ENCODE peak calls at places on chromosomes 2 and 18, in four cellular contexts. U, O, G and Y are unnamed samples.
A peak's percentile ranks its signal among the peaks of the same experiment; 100 is the strongest.

GRCh38 chr2:127594116-127594591 is 51.8 kb upstream of the GPR17 start:
- DNase-seq in O (no peak), U (no peak), G (no peak), Y (no peak)

GRCh38 chr2:182049330-182049729 is 63.7 kb downstream of the PPP1R1C start:
- DNase-seq in O (no peak), G (no peak), U (no peak), Y (no peak)

GRCh38 chr2:9630001-9630749 is 622 bp downstream of the YWHAQ start:
- DNase-seq in O (peak; percentile 79), U (no peak), G (peak; percentile 91), Y (peak; percentile 82)

GRCh38 chr2:234512884-234513669 is 16.2 kb upstream of the ARL4C start:
- DNase-seq in U (no peak), G (no peak), O (no peak), Y (no peak)

GRCh38 chr2:212974692-212975091 is 176.7 kb downstream of the IKZF2 start:
- DNase-seq in U (peak; percentile 83), O (no peak), G (no peak), Y (no peak)

GRCh38 chr18:69388222-69388621 is 12.5 kb upstream of the DOK6 start:
- DNase-seq in G (no peak), U (no peak), O (no peak), Y (no peak)

GRCh38 chr18:59139291-59139614 is 431 bp upstream of the SEC11C start:
- DNase-seq in G (peak; percentile 97), O (no peak), U (no peak), Y (peak; percentile 94)

GRCh38 chr2:192579965-192580700 is 385.4 kb upstream of the TMEFF2 start:
- DNase-seq in O (no peak), U (no peak), G (no peak), Y (no peak)

GRCh38 chr2:17771956-17772355 is 18.0 kb downstream of the GEN1 start:
- DNase-seq in G (no peak), U (no peak), O (no peak), Y (no peak)

GRCh38 chr18:70028734-70029133 is 81.1 kb upstream of the CD226 start:
- DNase-seq in G (no peak), U (no peak), O (no peak), Y (no peak)

GRCh38 chr2:130796280-130796679 is 40.4 kb upstream of the ARHGEF4 start:
- DNase-seq in O (no peak), U (no peak), G (no peak), Y (no peak)

GRCh38 chr2:241006412-241006811 is 8.0 kb downstream of the SNED1 start:
- DNase-seq in G (no peak), O (no peak), U (no peak), Y (no peak)

GRCh38 chr2:8517850-8518480 is 163.9 kb upstream of the ID2 start:
- DNase-seq in U (no peak), O (no peak), G (no peak), Y (no peak)

GRCh38 chr2:76448956-76449355 is 738.2 kb upstream of the GCFC2 start:
- DNase-seq in G (no peak), U (no peak), O (no peak), Y (no peak)

GRCh38 chr2:37566517-37566961 is 104.9 kb downstream of the CDC42EP3 start:
- DNase-seq in O (no peak), G (peak; percentile 37), U (no peak), Y (no peak)